ENCODE peak calls at places on chromosomes 5 and 9, in eight cellular contexts. One of them, this sample, is unnamed.
A peak's percentile ranks its signal among the peaks of the same experiment; 100 is the strongest.

GRCh38 chr9:4116091-4116581 is 183.7 kb downstream of the GLIS3 start:
- DNase-seq in T follicular helper cell: no peak
- DNase-seq in NCI-H1417: no peak
- DNase-seq in fibroblast of the aortic adventitia: peak; percentile 75
- DNase-seq in A549: no peak
- DNase-seq in stomach: no peak
- DNase-seq in nephron progenitor cell: no peak
- DNase-seq in G401: no peak
- DNase-seq in this sample: no peak

GRCh38 chr5:79330071-79330470 is 94.1 kb downstream of the JMY start:
- DNase-seq in nephron progenitor cell: no peak
- DNase-seq in G401: no peak
- DNase-seq in T follicular helper cell: no peak
- DNase-seq in fibroblast of the aortic adventitia: peak; percentile 16
- DNase-seq in A549: no peak
- DNase-seq in NCI-H1417: no peak
- DNase-seq in stomach: no peak
- DNase-seq in this sample: no peak

GRCh38 chr5:134240421-134240962 is 14.6 kb upstream of the PPP2CA start:
- DNase-seq in A549: peak; percentile 58
- DNase-seq in T follicular helper cell: no peak
- DNase-seq in nephron progenitor cell: no peak
- DNase-seq in stomach: no peak
- DNase-seq in fibroblast of the aortic adventitia: peak; percentile 63
- DNase-seq in NCI-H1417: peak; percentile 53
- DNase-seq in G401: peak; percentile 95
- DNase-seq in this sample: no peak

GRCh38 chr9:93471135-93471534 is 17.8 kb upstream of the FAM120AOS start:
- DNase-seq in stomach: no peak
- DNase-seq in fibroblast of the aortic adventitia: peak; percentile 65
- DNase-seq in G401: no peak
- DNase-seq in T follicular helper cell: no peak
- DNase-seq in A549: no peak
- DNase-seq in nephron progenitor cell: no peak
- DNase-seq in NCI-H1417: no peak
- DNase-seq in this sample: no peak

GRCh38 chr5:122639852-122640251 is 135.0 kb upstream of the SNX2 start:
- DNase-seq in stomach: no peak
- DNase-seq in fibroblast of the aortic adventitia: no peak
- DNase-seq in G401: no peak
- DNase-seq in T follicular helper cell: no peak
- DNase-seq in A549: no peak
- DNase-seq in nephron progenitor cell: no peak
- DNase-seq in NCI-H1417: no peak
- DNase-seq in this sample: no peak

GRCh38 chr9:85872444-85872843 is 68.5 kb upstream of the NAA35 start:
- DNase-seq in T follicular helper cell: no peak
- DNase-seq in stomach: no peak
- DNase-seq in G401: no peak
- DNase-seq in fibroblast of the aortic adventitia: no peak
- DNase-seq in NCI-H1417: no peak
- DNase-seq in nephron progenitor cell: no peak
- DNase-seq in A549: no peak
- DNase-seq in this sample: no peak

GRCh38 chr9:112856200-112856599 is 34.5 kb downstream of the SLC46A2 start:
- DNase-seq in NCI-H1417: no peak
- DNase-seq in fibroblast of the aortic adventitia: no peak
- DNase-seq in stomach: no peak
- DNase-seq in nephron progenitor cell: no peak
- DNase-seq in G401: no peak
- DNase-seq in T follicular helper cell: no peak
- DNase-seq in A549: no peak
- DNase-seq in this sample: no peak

GRCh38 chr9:82912639-82913038 is 150.3 kb downstream of the RASEF start:
- DNase-seq in stomach: no peak
- DNase-seq in fibroblast of the aortic adventitia: no peak
- DNase-seq in A549: no peak
- DNase-seq in nephron progenitor cell: no peak
- DNase-seq in T follicular helper cell: no peak
- DNase-seq in G401: no peak
- DNase-seq in NCI-H1417: peak; percentile 26
- DNase-seq in this sample: no peak

GRCh38 chr9:37511715-37512010 is 25.9 kb downstream of the POLR1E start:
- DNase-seq in NCI-H1417: no peak
- DNase-seq in T follicular helper cell: no peak
- DNase-seq in A549: no peak
- DNase-seq in G401: no peak
- DNase-seq in fibroblast of the aortic adventitia: no peak
- DNase-seq in stomach: no peak
- DNase-seq in nephron progenitor cell: no peak
- DNase-seq in this sample: no peak

GRCh38 chr5:137836997-137837396 is 30.7 kb upstream of the MYOT start:
- DNase-seq in G401: peak; percentile 98
- DNase-seq in NCI-H1417: no peak
- DNase-seq in nephron progenitor cell: no peak
- DNase-seq in A549: no peak
- DNase-seq in stomach: no peak
- DNase-seq in T follicular helper cell: no peak
- DNase-seq in fibroblast of the aortic adventitia: peak; percentile 54
- DNase-seq in this sample: no peak

GRCh38 chr5:15009420-15009819 is 137.8 kb upstream of the ANKH start:
- DNase-seq in stomach: no peak
- DNase-seq in fibroblast of the aortic adventitia: peak; percentile 87
- DNase-seq in NCI-H1417: peak; percentile 78
- DNase-seq in G401: no peak
- DNase-seq in T follicular helper cell: no peak
- DNase-seq in A549: peak; percentile 87
- DNase-seq in nephron progenitor cell: no peak
- DNase-seq in this sample: peak; percentile 54

GRCh38 chr9:112002847-112003457 is 106.3 kb downstream of the UGCG start:
- DNase-seq in stomach: no peak
- DNase-seq in G401: no peak
- DNase-seq in fibroblast of the aortic adventitia: no peak
- DNase-seq in A549: no peak
- DNase-seq in nephron progenitor cell: no peak
- DNase-seq in NCI-H1417: no peak
- DNase-seq in T follicular helper cell: no peak
- DNase-seq in this sample: peak; percentile 46

GRCh38 chr9:35748858-35749514 is at the start of the genes GBA2 and RGP1:
- DNase-seq in NCI-H1417: peak; percentile 69
- DNase-seq in nephron progenitor cell: peak; percentile 84
- DNase-seq in T follicular helper cell: no peak
- DNase-seq in stomach: peak; percentile 89
- DNase-seq in fibroblast of the aortic adventitia: peak; percentile 50
- DNase-seq in G401: peak; percentile 84
- DNase-seq in A549: peak; percentile 81
- DNase-seq in this sample: peak; percentile 59

GRCh38 chr9:70421272-70422180 is 7.1 kb upstream of the KLF9 start:
- DNase-seq in G401: peak; percentile 96
- DNase-seq in NCI-H1417: peak; percentile 90
- DNase-seq in nephron progenitor cell: no peak
- DNase-seq in fibroblast of the aortic adventitia: peak; percentile 58
- DNase-seq in stomach: no peak
- DNase-seq in T follicular helper cell: peak; percentile 37
- DNase-seq in A549: no peak
- DNase-seq in this sample: no peak

GRCh38 chr9:286091-286740 is 71.6 kb downstream of the DOCK8 start:
- DNase-seq in G401: no peak
- DNase-seq in A549: no peak
- DNase-seq in NCI-H1417: no peak
- DNase-seq in T follicular helper cell: no peak
- DNase-seq in fibroblast of the aortic adventitia: no peak
- DNase-seq in stomach: no peak
- DNase-seq in nephron progenitor cell: no peak
- DNase-seq in this sample: no peak

GRCh38 chr5:172901012-172901780 is 58.0 kb upstream of the RPL26L1 start:
- DNase-seq in fibroblast of the aortic adventitia: peak; percentile 85
- DNase-seq in nephron progenitor cell: peak; percentile 51
- DNase-seq in T follicular helper cell: no peak
- DNase-seq in G401: peak; percentile 68
- DNase-seq in A549: peak; percentile 94
- DNase-seq in NCI-H1417: no peak
- DNase-seq in stomach: peak; percentile 74
- DNase-seq in this sample: peak; percentile 98

GRCh38 chr9:76916231-76916630 is 10.3 kb upstream of the PRUNE2 start:
- DNase-seq in T follicular helper cell: no peak
- DNase-seq in G401: no peak
- DNase-seq in fibroblast of the aortic adventitia: no peak
- DNase-seq in A549: no peak
- DNase-seq in stomach: no peak
- DNase-seq in nephron progenitor cell: no peak
- DNase-seq in NCI-H1417: peak; percentile 70
- DNase-seq in this sample: no peak

GRCh38 chr9:134041649-134041962 is 16.3 kb downstream of the BRD3OS start:
- DNase-seq in T follicular helper cell: no peak
- DNase-seq in stomach: no peak
- DNase-seq in nephron progenitor cell: no peak
- DNase-seq in NCI-H1417: no peak
- DNase-seq in G401: no peak
- DNase-seq in A549: no peak
- DNase-seq in fibroblast of the aortic adventitia: no peak
- DNase-seq in this sample: no peak

GRCh38 chr9:123434619-123435240 is 78.7 kb downstream of the CRB2 start:
- DNase-seq in stomach: no peak
- DNase-seq in nephron progenitor cell: peak; percentile 36
- DNase-seq in NCI-H1417: no peak
- DNase-seq in T follicular helper cell: no peak
- DNase-seq in fibroblast of the aortic adventitia: no peak
- DNase-seq in A549: peak; percentile 56
- DNase-seq in G401: no peak
- DNase-seq in this sample: no peak

GRCh38 chr5:145340099-145340498 is 495.0 kb downstream of the PRELID2 start:
- DNase-seq in NCI-H1417: no peak
- DNase-seq in G401: no peak
- DNase-seq in fibroblast of the aortic adventitia: no peak
- DNase-seq in stomach: no peak
- DNase-seq in nephron progenitor cell: no peak
- DNase-seq in A549: no peak
- DNase-seq in T follicular helper cell: no peak
- DNase-seq in this sample: no peak

GRCh38 chr9:70480405-70480980 is 66.0 kb upstream of the KLF9 start:
- DNase-seq in fibroblast of the aortic adventitia: peak; percentile 82
- DNase-seq in stomach: peak; percentile 87
- DNase-seq in T follicular helper cell: no peak
- DNase-seq in NCI-H1417: peak; percentile 87
- DNase-seq in nephron progenitor cell: no peak
- DNase-seq in G401: peak; percentile 78
- DNase-seq in A549: no peak
- DNase-seq in this sample: no peak

GRCh38 chr9:19416143-19416542 is 7.3 kb downstream of the ACER2 start:
- DNase-seq in A549: no peak
- DNase-seq in G401: no peak
- DNase-seq in stomach: no peak
- DNase-seq in fibroblast of the aortic adventitia: no peak
- DNase-seq in NCI-H1417: no peak
- DNase-seq in T follicular helper cell: no peak
- DNase-seq in nephron progenitor cell: no peak
- DNase-seq in this sample: no peak

GRCh38 chr5:179802950-179803562 is 3.6 kb downstream of the MGAT4B start:
- DNase-seq in fibroblast of the aortic adventitia: no peak
- DNase-seq in A549: no peak
- DNase-seq in stomach: no peak
- DNase-seq in T follicular helper cell: no peak
- DNase-seq in G401: no peak
- DNase-seq in NCI-H1417: peak; percentile 94
- DNase-seq in nephron progenitor cell: peak; percentile 56
- DNase-seq in this sample: no peak

GRCh38 chr5:149517461-149518122 is 33.6 kb downstream of the CSNK1A1 start:
- DNase-seq in fibroblast of the aortic adventitia: peak; percentile 66
- DNase-seq in T follicular helper cell: no peak
- DNase-seq in G401: peak; percentile 81
- DNase-seq in nephron progenitor cell: no peak
- DNase-seq in NCI-H1417: peak; percentile 9
- DNase-seq in A549: peak; percentile 13
- DNase-seq in stomach: no peak
- DNase-seq in this sample: no peak

GRCh38 chr9:10059044-10059443 is 553.8 kb downstream of the PTPRD start:
- DNase-seq in G401: no peak
- DNase-seq in stomach: no peak
- DNase-seq in T follicular helper cell: no peak
- DNase-seq in NCI-H1417: peak; percentile 3
- DNase-seq in fibroblast of the aortic adventitia: peak; percentile 67
- DNase-seq in nephron progenitor cell: peak; percentile 3
- DNase-seq in A549: peak; percentile 5
- DNase-seq in this sample: no peak

GRCh38 chr5:115626444-115626823 is 598 bp upstream of the TMED7 start:
- DNase-seq in NCI-H1417: no peak
- DNase-seq in nephron progenitor cell: no peak
- DNase-seq in T follicular helper cell: no peak
- DNase-seq in fibroblast of the aortic adventitia: peak; percentile 65
- DNase-seq in A549: no peak
- DNase-seq in G401: no peak
- DNase-seq in stomach: no peak
- DNase-seq in this sample: no peak

GRCh38 chr5:134510970-134511795 is 14.3 kb upstream of the JADE2 start:
- DNase-seq in G401: no peak
- DNase-seq in nephron progenitor cell: no peak
- DNase-seq in stomach: no peak
- DNase-seq in NCI-H1417: no peak
- DNase-seq in T follicular helper cell: no peak
- DNase-seq in A549: peak; percentile 82
- DNase-seq in fibroblast of the aortic adventitia: peak; percentile 27
- DNase-seq in this sample: peak; percentile 73

GRCh38 chr5:15474143-15474719 is 25.7 kb upstream of the FBXL7 start:
- DNase-seq in A549: no peak
- DNase-seq in G401: no peak
- DNase-seq in NCI-H1417: no peak
- DNase-seq in nephron progenitor cell: no peak
- DNase-seq in stomach: no peak
- DNase-seq in fibroblast of the aortic adventitia: peak; percentile 4
- DNase-seq in T follicular helper cell: no peak
- DNase-seq in this sample: no peak

GRCh38 chr5:74638776-74639537 is 1.6 kb downstream of the ENC1 start:
- DNase-seq in fibroblast of the aortic adventitia: peak; percentile 64
- DNase-seq in stomach: no peak
- DNase-seq in nephron progenitor cell: no peak
- DNase-seq in NCI-H1417: peak; percentile 25
- DNase-seq in A549: no peak
- DNase-seq in T follicular helper cell: no peak
- DNase-seq in G401: no peak
- DNase-seq in this sample: peak; percentile 65

GRCh38 chr9:79671558-79671957 is 99.8 kb downstream of the TLE4 start:
- DNase-seq in G401: no peak
- DNase-seq in fibroblast of the aortic adventitia: no peak
- DNase-seq in stomach: no peak
- DNase-seq in T follicular helper cell: no peak
- DNase-seq in NCI-H1417: no peak
- DNase-seq in nephron progenitor cell: no peak
- DNase-seq in A549: peak; percentile 25
- DNase-seq in this sample: no peak

GRCh38 chr5:137660349-137660817 is 75.5 kb downstream of the KLHL3 start:
- DNase-seq in NCI-H1417: peak; percentile 77
- DNase-seq in T follicular helper cell: peak; percentile 55
- DNase-seq in A549: peak; percentile 84
- DNase-seq in nephron progenitor cell: peak; percentile 69
- DNase-seq in G401: peak; percentile 95
- DNase-seq in stomach: peak; percentile 80
- DNase-seq in fibroblast of the aortic adventitia: peak; percentile 77
- DNase-seq in this sample: peak; percentile 56

This sample was measured in SJSA1.